ENCODE peak calls at places on chromosome 19, in four cellular contexts. D is H1, Q is HepG2, M is GM12878. Z is an unnamed sample.

GRCh38 chr19:51944798-51945552 is 17.7 kb downstream of the ZNF613 start:
- DNase-seq in M (no peak), D (no peak), Q (no peak), Z (no peak)

GRCh38 chr19:50817941-50818858 is 5.4 kb downstream of the KLK1 start:
- DNase-seq in Q (no peak), M (peak; percentile 63), D (peak; percentile 99), Z (no peak)

GRCh38 chr19:19550454-19550842 is 12.4 kb downstream of the CILP2 start:
- DNase-seq in D (no peak), M (no peak), Q (no peak), Z (no peak)

GRCh38 chr19:6459356-6460098 is at the start of gene SLC25A23:
- DNase-seq in M (peak; percentile 40), Q (peak; percentile 46), D (peak; percentile 82), Z (peak; percentile 63)

GRCh38 chr19:55390461-55390880 is 4.7 kb downstream of the RPL28 start:
- DNase-seq in M (no peak), D (no peak), Q (no peak), Z (no peak)

GRCh38 chr19:8097681-8098567 is 45.4 kb downstream of the CCL25 start:
- DNase-seq in M (no peak), D (no peak), Q (no peak), Z (no peak)

GRCh38 chr19:50693064-50693975 is 26.3 kb downstream of the SHANK1 start:
- DNase-seq in Q (no peak), D (peak; percentile 72), M (no peak), Z (no peak)

GRCh38 chr19:55486043-55486970 is 1.3 kb downstream of the NAT14 start:
- DNase-seq in D (no peak), Q (no peak), M (no peak), Z (no peak)

GRCh38 chr19:16339361-16339725 is 14.7 kb downstream of the KLF2 start:
- DNase-seq in D (no peak), Q (no peak), M (no peak), Z (no peak)

GRCh38 chr19:8074501-8074900 is 21.9 kb downstream of the CCL25 start:
- DNase-seq in D (no peak), M (no peak), Q (no peak), Z (no peak)

GRCh38 chr19:29873024-29873800 is 61.4 kb downstream of the CCNE1 start:
- DNase-seq in Q (no peak), M (no peak), D (peak; percentile 94), Z (no peak)

GRCh38 chr19:6528544-6529121 is 2.2 kb upstream of the TNFSF9 start:
- DNase-seq in M (no peak), D (no peak), Q (peak; percentile 60), Z (no peak)

GRCh38 chr19:7916137-7916907 is 1.7 kb downstream of the TGFBR3L start:
- DNase-seq in M (no peak), Q (no peak), D (peak; percentile 80), Z (no peak)

GRCh38 chr19:57239982-57240310 is 486 bp upstream of the ZNF805 start:
- DNase-seq in Q (no peak), D (no peak), M (no peak), Z (no peak)

GRCh38 chr19:44648536-44649370 is 5.0 kb downstream of the PVR start:
- DNase-seq in D (no peak), M (no peak), Q (no peak), Z (no peak)

DNA sequence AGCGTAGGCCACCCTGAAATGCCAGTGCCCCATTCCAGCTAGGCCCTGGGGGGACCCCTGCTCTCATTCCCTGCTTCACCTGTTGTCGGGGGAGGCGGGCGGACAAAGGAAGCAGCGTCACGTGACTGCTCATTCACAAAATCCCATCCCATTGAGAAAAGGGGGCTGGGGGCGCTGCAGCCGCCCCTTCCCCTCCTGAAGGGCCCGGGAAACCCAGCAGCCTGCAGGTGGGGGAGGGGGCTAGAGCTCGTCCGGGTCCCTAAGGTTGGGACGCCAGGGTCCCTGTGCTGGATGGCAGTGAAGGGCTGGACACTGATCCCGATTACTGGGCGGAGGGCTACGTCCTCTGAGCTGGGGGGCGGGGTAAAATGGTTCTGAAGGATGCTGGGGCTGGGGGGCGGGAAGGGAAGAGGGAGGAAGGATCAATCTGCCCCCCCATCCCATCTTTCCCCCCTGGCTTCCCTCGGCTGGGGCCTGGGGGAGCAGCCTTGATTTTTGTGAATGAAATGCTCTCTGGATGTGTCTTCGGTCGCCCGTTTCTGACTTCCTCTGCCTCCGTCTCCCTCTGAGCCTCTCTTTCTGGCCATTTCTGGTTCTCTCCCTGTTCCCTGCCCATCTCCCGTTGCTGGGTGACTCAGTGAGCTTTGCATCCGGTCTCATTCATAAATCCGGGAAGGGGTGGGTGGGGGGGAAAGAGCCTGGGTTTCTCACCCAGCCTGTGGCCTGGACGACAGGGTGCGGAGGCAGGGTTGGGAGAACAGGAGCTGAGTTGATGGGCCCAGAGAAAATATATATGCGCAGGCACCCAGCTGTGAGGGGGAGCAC is 816 bp downstream of the SPRED3 start:
- DNase-seq in D (peak; percentile 54), Q (no peak), M (no peak), Z (no peak)
- TF ChIP-seq SUZ12 in D (no peak), Q (no peak), M (no peak), Z (no peak)

GRCh38 chr19:42282036-42282762 is 13.1 kb downstream of the CIC start:
- DNase-seq in Q (no peak), M (no peak), D (peak; percentile 68), Z (no peak)
- TF ChIP-seq YY1 in Q (no peak), M (no peak), D (no peak), Z (no peak)

GRCh38 chr19:33513424-33513823 is 8.2 kb downstream of the PEPD start:
- DNase-seq in D (no peak), Q (no peak), M (no peak), Z (no peak)

GRCh38 chr19:33517922-33518321 is 3.7 kb downstream of the PEPD start:
- DNase-seq in M (no peak), D (no peak), Q (no peak), Z (no peak)

GRCh38 chr19:33515921-33516320 is 5.7 kb downstream of the PEPD start:
- DNase-seq in D (no peak), Q (no peak), M (no peak), Z (no peak)

GRCh38 chr19:33512580-33513137 is 8.9 kb downstream of the PEPD start:
- DNase-seq in D (no peak), Q (no peak), M (no peak), Z (no peak)

GRCh38 chr19:33514885-33515485 is 6.6 kb downstream of the PEPD start:
- DNase-seq in M (no peak), Q (no peak), D (no peak), Z (no peak)
- TF ChIP-seq SUZ12 in M (no peak), Q (no peak), D (no peak), Z (no peak)

GRCh38 chr19:36169084-36169760 is 17.0 kb upstream of the COX7A1 start:
- DNase-seq in D (no peak), Q (no peak), M (no peak), Z (no peak)
- TF ChIP-seq YY1 in D (no peak), Q (no peak), M (no peak), Z (no peak)

GRCh38 chr19:33627962-33628839 is 6.4 kb downstream of the CHST8 start:
- DNase-seq in Q (no peak), D (no peak), M (no peak), Z (no peak)

GRCh38 chr19:33629826-33630375 is 8.1 kb downstream of the CHST8 start:
- DNase-seq in M (no peak), D (no peak), Q (no peak), Z (no peak)

GRCh38 chr19:33631628-33631995 is 9.9 kb downstream of the CHST8 start:
- DNase-seq in Q (no peak), M (no peak), D (peak; percentile 41), Z (no peak)

GRCh38 chr19:33628921-33629825 is 7.4 kb downstream of the CHST8 start:
- DNase-seq in D (no peak), Q (no peak), M (no peak), Z (no peak)

DNA sequence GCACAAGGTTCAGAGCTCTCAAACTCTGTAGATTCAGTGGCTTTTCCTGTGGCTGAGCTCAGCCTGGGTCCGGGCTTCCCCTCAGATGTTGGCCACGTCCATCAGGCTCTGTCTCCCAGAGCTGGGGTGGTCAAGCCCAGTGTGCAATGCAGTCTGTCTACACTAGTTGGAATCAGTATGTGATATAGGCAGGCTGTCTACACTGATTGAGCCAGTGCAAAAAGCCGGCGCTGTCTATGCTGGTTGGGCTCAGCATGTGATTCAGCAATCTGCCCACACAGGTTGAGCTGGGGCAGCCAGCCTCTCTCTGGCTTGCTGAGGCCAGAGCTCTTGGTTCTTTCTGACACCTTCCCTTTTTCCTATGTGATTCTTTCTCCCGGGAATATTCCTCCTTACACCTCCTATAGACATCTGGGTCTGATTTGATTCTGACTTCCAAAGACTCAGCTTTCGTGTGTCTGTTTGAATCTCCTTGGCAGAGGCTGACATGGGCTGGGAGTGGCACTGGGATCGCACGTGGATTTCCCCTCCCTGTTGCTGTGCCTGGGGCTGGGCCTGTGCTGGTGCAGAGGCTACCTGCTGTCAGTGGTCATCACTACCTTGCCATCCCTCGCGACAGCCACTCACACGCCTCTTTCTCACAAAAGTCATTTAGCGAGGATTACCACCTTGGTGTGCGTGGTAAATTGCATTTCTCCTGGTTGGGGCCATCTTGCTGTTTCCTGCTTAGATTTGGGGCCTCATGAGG is 9.3 kb downstream of the CHST8 start:
- DNase-seq in M (no peak), Q (no peak), D (no peak), Z (no peak)
- TF ChIP-seq SUZ12 in M (no peak), Q (no peak), D (no peak), Z (no peak)

GRCh38 chr19:33063356-33064116 is 1.2 kb downstream of the RHPN2 start:
- DNase-seq in M (no peak), Q (no peak), D (peak; percentile 60), Z (no peak)
- TF ChIP-seq YY1 in M (no peak), Q (no peak), D (no peak), Z (no peak)

GRCh38 chr19:342128-342455 is 2.5 kb downstream of the MIER2 start:
- DNase-seq in M (no peak), Q (no peak), D (no peak), Z (no peak)
- TF ChIP-seq SUZ12 in M (no peak), Q (no peak), D (no peak), Z (no peak)

GRCh38 chr19:343941-344624 is 513 bp downstream of the MIER2 start:
- DNase-seq in D (peak; percentile 59), M (no peak), Q (no peak), Z (no peak)
- TF ChIP-seq YY1 in D (no peak), M (no peak), Q (no peak), Z (no peak)

GRCh38 chr19:1067341-1068103 is 555 bp downstream of the ARHGAP45 start:
- DNase-seq in Q (no peak), M (no peak), D (no peak), Z (no peak)
- TF ChIP-seq SUZ12 in Q (no peak), M (no peak), D (no peak), Z (no peak)

GRCh38 chr19:36115453-36116343 is at the start of gene TBCB:
- DNase-seq in D (no peak), M (no peak), Q (peak; percentile 25), Z (no peak)
- TF ChIP-seq YY1 in D (peak; percentile 70), M (peak; percentile 90), Q (peak; percentile 70), Z (no peak)

Z was measured in NT2/D1.